ENCODE peak calls at places on chromosomes 4 and X, in ten cellular contexts. U is CD8-positive, alpha-beta T cell; L is epithelial cell of esophagus; E is fibroblast of the aortic adventitia; N is RWPE1; X is Calu3; I is astrocyte; S is IMR-90; D is tibial nerve; P is GM13977. Z is an unnamed sample.
A peak's percentile ranks its signal among the peaks of the same experiment; 100 is the strongest.

GRCh38 chrX:129565046-129565649 is 25.1 kb downstream of the OCRL start:
- DNase-seq in N (no peak), D (no peak), X (no peak), L (no peak), P (no peak), U (no peak), S (peak; percentile 20), I (no peak), E (peak; percentile 28), Z (no peak)

GRCh38 chr4:147078875-147079658 is 133.4 kb upstream of the TTC29 start:
- DNase-seq in X (no peak), P (no peak), S (no peak), D (no peak), L (peak; percentile 7), I (peak; percentile 8), U (no peak), E (peak; percentile 53), N (no peak), Z (no peak)

GRCh38 chrX:112840382-112841113 is at the start of gene AMOT:
- DNase-seq in E (peak; percentile 33), N (peak; percentile 30), L (peak; percentile 49), X (peak; percentile 82), D (peak; percentile 54), P (peak; percentile 51), U (peak; percentile 55), I (peak; percentile 57), S (peak; percentile 60), Z (peak; percentile 51)

GRCh38 chr4:173866289-173866688 is 336.3 kb upstream of the HAND2 start:
- DNase-seq in L (no peak), N (no peak), S (no peak), U (no peak), I (no peak), D (no peak), E (no peak), P (no peak), X (no peak), Z (no peak)

GRCh38 chrX:14936561-14936960 is 63.3 kb downstream of the MOSPD2 start:
- DNase-seq in E (peak; percentile 62), I (peak; percentile 73), U (no peak), D (no peak), N (peak; percentile 38), S (peak; percentile 81), X (peak; percentile 29), L (peak; percentile 63), P (no peak), Z (peak; percentile 1)

GRCh38 chrX:65932173-65933084 is 107.5 kb downstream of the VSIG4 start:
- DNase-seq in L (peak; percentile 91), N (peak; percentile 33), U (no peak), S (no peak), D (no peak), X (peak; percentile 70), I (no peak), E (no peak), P (no peak), Z (no peak)

GRCh38 chr4:107966903-107967302 is 22.8 kb upstream of the HADH start:
- DNase-seq in P (no peak), X (no peak), U (no peak), D (no peak), E (no peak), I (no peak), S (no peak), L (no peak), N (no peak), Z (no peak)

GRCh38 chr4:3415471-3416141 is 26.2 kb upstream of the HGFAC start:
- DNase-seq in L (no peak), D (peak; percentile 6), P (no peak), S (no peak), E (no peak), X (no peak), U (no peak), N (no peak), I (no peak), Z (no peak)

GRCh38 chrX:151700581-151700980 is 5.3 kb downstream of the PRRG3 start:
- DNase-seq in D (no peak), N (no peak), S (no peak), P (no peak), U (no peak), E (no peak), L (no peak), I (no peak), X (no peak), Z (no peak)

GRCh38 chr4:110484029-110484428 is 8.1 kb downstream of the ENPEP start:
- DNase-seq in P (peak; percentile 59), L (no peak), D (no peak), E (no peak), I (no peak), N (no peak), U (no peak), S (no peak), X (no peak), Z (peak; percentile 67)

GRCh38 chr4:1015746-1016145 is 4.3 kb downstream of the FGFRL1 start:
- DNase-seq in U (no peak), N (no peak), I (no peak), L (no peak), X (no peak), S (no peak), D (no peak), E (no peak), P (no peak), Z (no peak)

GRCh38 chr4:37825943-37826281 is 574 bp upstream of the PGM2 start:
- DNase-seq in E (no peak), S (no peak), P (no peak), X (no peak), I (no peak), U (no peak), D (no peak), L (no peak), N (peak; percentile 23), Z (no peak)

GRCh38 chr4:69322055-69322454 is 41.8 kb downstream of the UGT2B28 start:
- DNase-seq in L (peak; percentile 66), U (no peak), E (peak; percentile 22), P (no peak), X (no peak), D (no peak), I (peak; percentile 67), S (peak; percentile 0), N (peak; percentile 0), Z (no peak)

GRCh38 chr4:84691170-84691691 is 108.3 kb downstream of the CDS1 start:
- DNase-seq in S (peak; percentile 94), P (no peak), X (peak; percentile 3), E (peak; percentile 99), D (no peak), L (peak; percentile 94), U (no peak), I (peak; percentile 97), N (peak; percentile 96), Z (no peak)

GRCh38 chrX:143095841-143096240 is 70.1 kb downstream of the SPANXN4 start:
- DNase-seq in L (no peak), I (no peak), S (no peak), D (no peak), N (no peak), E (no peak), U (no peak), P (no peak), X (no peak), Z (no peak)

GRCh38 chrX:38500886-38501285 is 60.5 kb upstream of the TSPAN7 start:
- DNase-seq in D (no peak), S (no peak), X (no peak), L (peak; percentile 1), P (no peak), U (no peak), I (no peak), N (no peak), E (no peak), Z (no peak)

GRCh38 chr4:22482250-22483127 is 33.4 kb downstream of the ADGRA3 start:
- DNase-seq in N (no peak), L (no peak), E (no peak), U (no peak), D (no peak), X (no peak), I (no peak), S (no peak), P (no peak), Z (no peak)

GRCh38 chr4:109562457-109563237 is 2.6 kb downstream of the MCUB start:
- DNase-seq in P (no peak), E (no peak), I (no peak), U (no peak), D (no peak), L (no peak), X (no peak), N (no peak), S (no peak), Z (no peak)

GRCh38 chr4:37648084-37648817 is 37.9 kb downstream of the RELL1 start:
- DNase-seq in U (no peak), E (peak; percentile 88), I (peak; percentile 83), L (peak; percentile 93), D (no peak), N (peak; percentile 86), X (peak; percentile 77), S (peak; percentile 96), P (no peak), Z (no peak)

DNA sequence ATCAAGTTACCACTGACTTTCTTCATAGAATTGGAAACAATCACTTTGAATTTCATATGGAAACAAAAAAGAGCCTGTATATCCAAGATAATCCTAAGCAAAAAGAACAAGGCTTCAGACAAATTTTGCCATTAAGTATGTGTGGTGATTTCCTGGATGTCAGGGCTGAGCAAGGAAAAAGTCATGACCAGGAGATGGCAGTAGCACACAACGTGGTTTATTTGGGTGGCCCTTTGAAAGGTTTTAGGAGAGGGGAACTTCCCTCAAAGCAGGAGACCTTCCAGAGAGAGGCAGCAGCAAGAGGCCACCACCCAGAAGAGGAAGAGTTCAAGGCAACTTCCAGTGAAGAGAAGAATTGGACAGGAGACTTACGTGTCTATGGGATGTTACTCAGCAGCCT is 18.1 kb upstream of the ZXDB start:
- DNase-seq in P (no peak), D (no peak), E (peak; percentile 43), U (no peak), X (peak; percentile 17), N (no peak), I (no peak), S (peak; percentile 17), L (peak; percentile 24), Z (no peak)
- TF ChIP-seq CTCF in P (peak; percentile 48), D (no peak), E (peak; percentile 55), U (no peak), X (peak; percentile 12), N (peak; percentile 28), I (peak; percentile 31), S (peak; percentile 54), L (peak; percentile 47), Z (peak; percentile 23)

GRCh38 chr4:134906404-134907023 is 704.9 kb upstream of the PABPC4L start:
- DNase-seq in N (no peak), X (peak; percentile 16), D (no peak), U (no peak), P (no peak), S (no peak), L (peak; percentile 34), E (no peak), I (peak; percentile 2), Z (no peak)
- TF ChIP-seq CTCF in N (peak; percentile 49), X (no peak), D (no peak), U (no peak), P (peak; percentile 44), S (no peak), L (peak; percentile 54), E (no peak), I (peak; percentile 37), Z (no peak)

GRCh38 chrX:5113128-5113527 is 1115.5 kb downstream of the NLGN4X start:
- DNase-seq in U (no peak), E (no peak), N (peak; percentile 0), S (no peak), P (no peak), L (peak; percentile 20), X (peak; percentile 1), I (no peak), D (no peak), Z (peak; percentile 0)
- TF ChIP-seq CTCF in U (no peak), E (no peak), N (peak; percentile 7), S (no peak), P (peak; percentile 36), L (peak; percentile 27), X (no peak), I (peak; percentile 22), D (peak; percentile 17), Z (no peak)

GRCh38 chr4:5387457-5387856 is 320.9 kb downstream of the EVC2 start:
- DNase-seq in S (no peak), E (no peak), U (no peak), X (no peak), P (no peak), I (no peak), N (no peak), D (no peak), L (no peak), Z (no peak)
- TF ChIP-seq CTCF in S (no peak), E (no peak), U (no peak), X (no peak), P (no peak), I (no peak), N (no peak), D (no peak), L (no peak), Z (no peak)

Z was measured in GM20000.